ENCODE peak calls at places on chromosomes 2 and 18, in six cellular contexts. Z is cardiac fibroblast, G is fibroblast of pulmonary artery, R is GM10248, W is mesothelial cell of epicardium, U is Calu3. T is an unnamed sample.

GRCh38 chr18:28116461-28116860 is 60.5 kb downstream of the CDH2 start:
- DNase-seq in Z (no peak), G (no peak), R (no peak), W (no peak), U (no peak), T (no peak)

GRCh38 chr2:23606968-23607367 is 222.0 kb downstream of the KLHL29 start:
- DNase-seq in Z (peak; percentile 34), G (peak; percentile 30), R (no peak), W (no peak), U (peak; percentile 17), T (peak; percentile 68)

GRCh38 chr2:27776097-27776496 is 4.6 kb downstream of the MRPL33 start:
- DNase-seq in Z (peak; percentile 72), G (peak; percentile 64), R (no peak), W (peak; percentile 55), U (no peak), T (peak; percentile 77)

GRCh38 chr2:36737131-36737750 is 40.7 kb downstream of the VIT start:
- DNase-seq in Z (no peak), G (no peak), R (no peak), W (no peak), U (no peak), T (no peak)

GRCh38 chr2:45541450-45541849 is 69.6 kb downstream of the SRBD1 start:
- DNase-seq in Z (no peak), G (no peak), R (no peak), W (no peak), U (no peak), T (no peak)

GRCh38 chr2:133360190-133360589 is 208.1 kb downstream of the NCKAP5 start:
- DNase-seq in Z (no peak), G (no peak), R (no peak), W (no peak), U (no peak), T (no peak)

GRCh38 chr2:183490930-183491329 is 366.7 kb downstream of the NUP35 start:
- DNase-seq in Z (peak; percentile 40), G (peak; percentile 19), R (no peak), W (no peak), U (no peak), T (no peak)

GRCh38 chr18:74862094-74862493 is 264.4 kb downstream of the ZNF407 start:
- DNase-seq in Z (no peak), G (no peak), R (no peak), W (no peak), U (no peak), T (no peak)

GRCh38 chr18:80104364-80104779 is 4.7 kb upstream of the ADNP2 start:
- DNase-seq in Z (no peak), G (no peak), R (no peak), W (no peak), U (no peak), T (no peak)

GRCh38 chr2:172516299-172516698 is 39.6 kb upstream of the PDK1 start:
- DNase-seq in Z (peak; percentile 31), G (peak; percentile 56), R (no peak), W (no peak), U (no peak), T (peak; percentile 77)

GRCh38 chr2:64654993-64655666 is 1.4 kb upstream of the SERTAD2 start:
- DNase-seq in Z (peak; percentile 33), G (peak; percentile 38), R (no peak), W (no peak), U (peak; percentile 20), T (peak; percentile 51)

GRCh38 chr2:12325806-12326205 is 390.9 kb upstream of the TRIB2 start:
- DNase-seq in Z (peak; percentile 89), G (peak; percentile 88), R (no peak), W (no peak), U (no peak), T (peak; percentile 33)

GRCh38 chr2:12330916-12331315 is 385.8 kb upstream of the TRIB2 start:
- DNase-seq in Z (peak; percentile 38), G (peak; percentile 56), R (no peak), W (no peak), U (no peak), T (peak; percentile 63)

GRCh38 chr2:12331698-12332097 is 385.0 kb upstream of the TRIB2 start:
- DNase-seq in Z (no peak), G (no peak), R (no peak), W (no peak), U (no peak), T (no peak)

GRCh38 chr2:12321886-12322285 is 394.9 kb upstream of the TRIB2 start:
- DNase-seq in Z (peak; percentile 33), G (no peak), R (no peak), W (no peak), U (no peak), T (no peak)

GRCh38 chr2:12326449-12327190 is 390.1 kb upstream of the TRIB2 start:
- DNase-seq in Z (no peak), G (no peak), R (peak; percentile 18), W (no peak), U (no peak), T (no peak)
- TF ChIP-seq CTCF in Z (no peak), G (no peak), R (peak; percentile 32), W (no peak), U (no peak), T (no peak)

GRCh38 chr18:468841-469796 is 31.4 kb downstream of the COLEC12 start:
- DNase-seq in Z (no peak), G (no peak), R (no peak), W (no peak), U (no peak), T (no peak)
- TF ChIP-seq CTCF in Z (no peak), G (no peak), R (peak; percentile 6), W (no peak), U (no peak), T (no peak)

DNA sequence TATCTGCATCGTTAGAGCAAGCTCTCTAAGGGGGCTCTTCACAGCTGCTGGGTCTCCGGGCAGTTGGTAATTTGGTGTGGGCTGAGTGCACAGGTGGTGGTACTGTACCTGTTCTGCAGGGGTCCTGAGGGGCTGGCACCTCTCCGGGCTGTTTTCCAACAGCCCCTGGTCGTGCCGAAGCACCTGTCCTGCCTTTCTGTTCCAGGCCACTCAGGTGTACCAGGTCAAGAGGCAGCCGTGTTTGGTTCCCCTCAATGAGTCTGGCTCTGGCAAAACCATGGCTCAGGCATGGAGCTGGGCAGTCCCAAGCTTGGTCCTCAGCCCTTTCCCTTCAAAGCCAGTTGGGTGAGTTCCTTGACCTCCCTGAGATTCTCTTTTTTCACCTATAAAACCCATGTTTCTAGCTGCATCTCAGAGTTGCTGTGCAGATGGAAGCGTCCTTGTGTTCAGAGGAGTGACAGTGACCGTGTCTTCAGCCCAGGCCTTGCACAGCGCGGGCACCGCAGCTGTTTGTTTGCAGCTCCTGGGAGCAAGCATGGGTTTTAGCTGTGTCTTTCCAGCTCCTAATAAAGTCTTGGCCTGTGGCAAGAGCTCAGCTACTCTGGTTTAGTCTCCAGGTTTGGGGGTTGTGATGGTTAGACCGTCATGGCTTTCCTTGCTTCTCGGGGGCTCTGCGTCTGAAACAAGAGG is 110.9 kb downstream of the GLI2 start:
- DNase-seq in Z (no peak), G (no peak), R (no peak), W (no peak), U (no peak), T (no peak)
- TF ChIP-seq CTCF in Z (no peak), G (no peak), R (no peak), W (no peak), U (no peak), T (no peak)

GRCh38 chr2:227774011-227774624 is 28.4 kb downstream of the SCYGR8 start:
- DNase-seq in Z (no peak), G (no peak), R (peak; percentile 41), W (no peak), U (peak; percentile 36), T (no peak)
- TF ChIP-seq CTCF in Z (peak; percentile 12), G (peak; percentile 1), R (peak; percentile 15), W (no peak), U (peak; percentile 65), T (peak; percentile 72)

T was measured in HFFc6.